ENCODE peak calls at places on chromosomes 12 and 14, in four cellular contexts. One of them, this sample, is unnamed.

GRCh38 chr14:65222434-65222833 is 120.1 kb upstream of the MAX start:
- DNase-seq in H9: peak
- DNase-seq in brain microvascular endothelial cell: peak
- DNase-seq in astrocyte of the spinal cord: peak
- DNase-seq in this sample: peak

GRCh38 chr12:726281-727140 is 25.9 kb upstream of the WNK1 start:
- DNase-seq in H9: no peak
- DNase-seq in brain microvascular endothelial cell: no peak
- DNase-seq in astrocyte of the spinal cord: peak
- DNase-seq in this sample: no peak

GRCh38 chr12:127628655-127629054 is 638.3 kb upstream of the TMEM132C start:
- DNase-seq in H9: no peak
- DNase-seq in brain microvascular endothelial cell: peak
- DNase-seq in astrocyte of the spinal cord: peak
- DNase-seq in this sample: no peak

GRCh38 chr14:74763803-74764531 is 851 bp downstream of the YLPM1 start:
- DNase-seq in H9: peak
- DNase-seq in brain microvascular endothelial cell: peak
- DNase-seq in astrocyte of the spinal cord: no peak
- DNase-seq in this sample: peak

GRCh38 chr12:3004655-3005565 is 45.7 kb downstream of the TEAD4 start:
- DNase-seq in H9: no peak
- DNase-seq in brain microvascular endothelial cell: no peak
- DNase-seq in astrocyte of the spinal cord: no peak
- DNase-seq in this sample: peak

GRCh38 chr12:86234309-86234708 is 21.9 kb downstream of the MGAT4C start:
- DNase-seq in H9: no peak
- DNase-seq in brain microvascular endothelial cell: no peak
- DNase-seq in astrocyte of the spinal cord: no peak
- DNase-seq in this sample: no peak

GRCh38 chr12:109065154-109065852 is 12.9 kb downstream of the USP30 start:
- DNase-seq in H9: no peak
- DNase-seq in brain microvascular endothelial cell: no peak
- DNase-seq in astrocyte of the spinal cord: no peak
- DNase-seq in this sample: no peak

GRCh38 chr14:99241314-99242035 is 30.5 kb downstream of the BCL11B start:
- DNase-seq in H9: no peak
- DNase-seq in brain microvascular endothelial cell: no peak
- DNase-seq in astrocyte of the spinal cord: no peak
- DNase-seq in this sample: no peak

GRCh38 chr12:28088566-28089277 is 101.5 kb upstream of the CCDC91 start:
- DNase-seq in H9: no peak
- DNase-seq in brain microvascular endothelial cell: no peak
- DNase-seq in astrocyte of the spinal cord: peak
- DNase-seq in this sample: peak

GRCh38 chr14:59187802-59188460 is 536 bp upstream of the DAAM1 start:
- DNase-seq in H9: no peak
- DNase-seq in brain microvascular endothelial cell: no peak
- DNase-seq in astrocyte of the spinal cord: no peak
- DNase-seq in this sample: peak

GRCh38 chr14:104054222-104054905 is 31.1 kb upstream of the ASPG start:
- DNase-seq in H9: no peak
- DNase-seq in brain microvascular endothelial cell: no peak
- DNase-seq in astrocyte of the spinal cord: no peak
- DNase-seq in this sample: no peak

GRCh38 chr14:59707778-59708635 is 131.4 kb upstream of the CCDC175 start:
- DNase-seq in H9: no peak
- DNase-seq in brain microvascular endothelial cell: no peak
- DNase-seq in astrocyte of the spinal cord: peak
- DNase-seq in this sample: peak

GRCh38 chr12:102120886-102121285 is 903 bp downstream of the PARPBP start:
- DNase-seq in H9: no peak
- DNase-seq in brain microvascular endothelial cell: peak
- DNase-seq in astrocyte of the spinal cord: peak
- DNase-seq in this sample: peak

GRCh38 chr12:3421191-3421590 is 69.8 kb upstream of the PRMT8 start:
- DNase-seq in H9: peak
- DNase-seq in brain microvascular endothelial cell: no peak
- DNase-seq in astrocyte of the spinal cord: no peak
- DNase-seq in this sample: no peak

DNA sequence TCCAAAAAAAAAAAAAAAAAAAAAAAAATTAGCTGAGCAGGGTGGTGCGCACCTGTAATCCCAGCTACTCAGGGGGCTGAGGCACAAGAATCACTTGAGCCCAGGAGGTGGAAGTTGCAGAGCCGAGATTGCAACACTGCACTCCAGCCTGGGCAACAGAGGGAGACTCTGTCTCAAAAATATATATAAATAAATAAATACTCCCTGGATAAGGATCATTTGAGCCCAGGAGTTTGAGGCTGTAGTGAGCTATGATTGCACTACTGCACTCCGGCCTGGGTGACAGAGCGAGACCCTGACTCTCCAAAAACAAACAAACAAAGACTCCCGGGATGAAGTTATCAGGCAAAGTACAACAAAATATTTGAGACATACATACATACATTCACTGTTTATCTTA is 3.3 kb upstream of the NAA25 start:
- DNase-seq in H9: no peak
- DNase-seq in brain microvascular endothelial cell: no peak
- DNase-seq in astrocyte of the spinal cord: no peak
- DNase-seq in this sample: no peak
- TF ChIP-seq CTCF in H9: no peak
- TF ChIP-seq CTCF in brain microvascular endothelial cell: no peak
- TF ChIP-seq CTCF in astrocyte of the spinal cord: no peak
- TF ChIP-seq CTCF in this sample: no peak

GRCh38 chr14:32933943-32934890 is 4.5 kb upstream of the NPAS3 start:
- DNase-seq in H9: peak
- DNase-seq in brain microvascular endothelial cell: peak
- DNase-seq in astrocyte of the spinal cord: peak
- DNase-seq in this sample: peak
- TF ChIP-seq CTCF in H9: no peak
- TF ChIP-seq CTCF in brain microvascular endothelial cell: no peak
- TF ChIP-seq CTCF in astrocyte of the spinal cord: no peak
- TF ChIP-seq CTCF in this sample: no peak

GRCh38 chr14:106276326-106277267 is 750.2 kb downstream of the TMEM121 start:
- DNase-seq in H9: no peak
- DNase-seq in brain microvascular endothelial cell: no peak
- DNase-seq in astrocyte of the spinal cord: no peak
- DNase-seq in this sample: no peak

GRCh38 chr14:106277503-106277902 is 751.1 kb downstream of the TMEM121 start:
- DNase-seq in H9: no peak
- DNase-seq in brain microvascular endothelial cell: no peak
- DNase-seq in astrocyte of the spinal cord: no peak
- DNase-seq in this sample: no peak
- TF ChIP-seq CTCF in H9: no peak
- TF ChIP-seq CTCF in brain microvascular endothelial cell: peak
- TF ChIP-seq CTCF in astrocyte of the spinal cord: peak
- TF ChIP-seq CTCF in this sample: no peak

GRCh38 chr14:77547512-77547911 is 48.9 kb upstream of the ISM2 start:
- DNase-seq in H9: peak
- DNase-seq in brain microvascular endothelial cell: no peak
- DNase-seq in astrocyte of the spinal cord: no peak
- DNase-seq in this sample: no peak
- TF ChIP-seq CTCF in H9: peak
- TF ChIP-seq CTCF in brain microvascular endothelial cell: peak
- TF ChIP-seq CTCF in astrocyte of the spinal cord: no peak
- TF ChIP-seq CTCF in this sample: peak

GRCh38 chr12:39632670-39633069 is 13.1 kb upstream of the ABCD2 start:
- DNase-seq in H9: no peak
- DNase-seq in brain microvascular endothelial cell: no peak
- DNase-seq in astrocyte of the spinal cord: no peak
- DNase-seq in this sample: no peak
- TF ChIP-seq CTCF in H9: peak
- TF ChIP-seq CTCF in brain microvascular endothelial cell: peak
- TF ChIP-seq CTCF in astrocyte of the spinal cord: no peak
- TF ChIP-seq CTCF in this sample: no peak

DNA sequence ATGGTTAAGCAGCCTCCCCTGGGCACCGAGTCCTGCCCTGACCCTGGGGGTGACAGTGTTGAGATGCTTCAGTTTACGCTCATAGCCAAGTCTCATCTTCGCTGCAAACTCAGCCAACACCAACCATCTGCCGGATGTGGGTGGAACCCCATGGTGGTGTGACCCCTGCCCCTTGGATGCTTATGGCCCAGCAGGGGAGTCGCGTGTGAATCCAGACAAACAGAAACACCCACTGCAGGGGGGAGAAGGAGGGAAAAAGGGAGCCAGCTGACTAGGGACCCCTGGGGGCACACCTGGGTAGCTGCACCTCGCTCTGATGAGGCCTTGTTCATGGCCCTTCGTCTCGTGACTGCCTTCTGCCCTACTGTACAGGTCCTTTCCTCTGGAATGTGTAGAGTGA is 23.8 kb downstream of the AACS start:
- DNase-seq in H9: peak
- DNase-seq in brain microvascular endothelial cell: peak
- DNase-seq in astrocyte of the spinal cord: peak
- DNase-seq in this sample: no peak
- TF ChIP-seq CTCF in H9: peak
- TF ChIP-seq CTCF in brain microvascular endothelial cell: peak
- TF ChIP-seq CTCF in astrocyte of the spinal cord: peak
- TF ChIP-seq CTCF in this sample: no peak

DNA sequence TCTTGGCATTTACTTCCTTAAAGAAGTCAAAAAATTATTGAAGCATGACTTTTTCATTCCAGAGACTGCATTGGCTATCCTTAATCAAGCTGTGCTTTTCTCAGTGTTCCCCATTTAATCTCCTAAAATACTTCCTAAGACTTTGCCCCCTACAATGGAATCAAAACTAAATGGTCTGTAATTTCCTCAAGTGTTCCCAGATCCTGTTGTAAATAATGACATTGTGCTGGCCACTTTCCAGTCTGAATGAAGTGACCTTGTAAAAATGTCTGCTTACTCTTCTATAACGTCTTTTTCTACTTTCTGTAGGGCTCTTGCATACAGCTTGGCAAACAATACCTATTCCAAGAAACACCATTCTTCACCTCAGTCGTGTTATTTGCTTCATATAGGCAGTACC is 45.3 kb upstream of the MBIP start:
- DNase-seq in H9: no peak
- DNase-seq in brain microvascular endothelial cell: no peak
- DNase-seq in astrocyte of the spinal cord: no peak
- DNase-seq in this sample: no peak
- TF ChIP-seq CTCF in H9: no peak
- TF ChIP-seq CTCF in brain microvascular endothelial cell: no peak
- TF ChIP-seq CTCF in astrocyte of the spinal cord: no peak
- TF ChIP-seq CTCF in this sample: no peak

DNA sequence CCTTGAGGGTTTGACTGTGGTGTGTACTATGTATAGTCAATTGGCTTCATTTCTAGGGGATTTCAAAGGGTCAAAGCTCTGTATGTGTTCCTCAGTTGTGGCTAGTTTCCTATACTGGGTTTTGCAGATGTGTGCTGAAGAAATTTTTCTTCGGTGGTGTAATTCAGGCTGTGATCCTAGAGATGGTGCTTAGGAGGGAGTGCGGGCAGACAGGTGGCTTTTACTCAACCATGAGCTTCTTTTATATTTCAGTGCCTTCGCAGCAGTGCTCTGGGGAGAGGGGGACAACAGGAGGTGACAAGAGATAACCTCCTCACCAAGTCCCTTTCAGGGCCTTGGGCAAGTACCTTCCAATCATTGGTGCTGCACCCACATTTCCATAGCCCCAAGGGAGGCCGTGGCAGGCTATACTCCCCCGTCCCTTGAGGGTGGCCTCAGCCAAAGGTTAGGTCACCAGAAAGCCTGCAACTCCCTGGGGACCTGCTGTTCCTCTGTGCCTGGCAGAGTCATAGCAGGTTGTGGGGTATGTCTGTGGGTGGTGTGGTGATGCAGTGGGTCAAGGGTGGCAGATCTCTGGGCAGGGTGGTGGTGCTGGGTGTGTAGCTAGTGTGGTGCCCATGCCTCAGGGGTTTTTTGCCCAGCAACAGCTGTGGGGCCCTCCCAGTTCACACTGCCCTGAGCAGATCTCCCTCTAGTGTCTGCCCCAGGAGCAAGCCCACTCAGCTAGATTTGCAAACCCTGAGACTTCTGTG is 37.0 kb upstream of the TMX1 start:
- DNase-seq in H9: no peak
- DNase-seq in brain microvascular endothelial cell: no peak
- DNase-seq in astrocyte of the spinal cord: no peak
- DNase-seq in this sample: no peak
- TF ChIP-seq CTCF in H9: peak
- TF ChIP-seq CTCF in brain microvascular endothelial cell: no peak
- TF ChIP-seq CTCF in astrocyte of the spinal cord: no peak
- TF ChIP-seq CTCF in this sample: no peak